ENCODE peak calls at places on chromosomes 12 and 14, in five cellular contexts. O, Z, K, C and W are unnamed samples.

GRCh38 chr12:93819048-93819491 is 141.9 kb downstream of the CRADD start:
- DNase-seq in Z (peak), C (no peak), O (no peak), K (peak), W (no peak)

GRCh38 chr14:38127784-38128183 is 79.9 kb upstream of the SSTR1 start:
- DNase-seq in O (no peak), Z (no peak), C (no peak), K (no peak), W (no peak)

GRCh38 chr14:97709552-97709951 is 912.4 kb downstream of the VRK1 start:
- DNase-seq in O (no peak), C (no peak), K (peak), Z (no peak), W (no peak)

GRCh38 chr14:34300330-34300729 is 161.7 kb downstream of the SPTSSA start:
- DNase-seq in C (no peak), Z (no peak), O (no peak), K (no peak), W (no peak)

GRCh38 chr14:100288382-100289185 is 17.7 kb downstream of the SLC25A29 start:
- DNase-seq in C (no peak), Z (no peak), O (no peak), K (no peak), W (no peak)

GRCh38 chr12:130711751-130712150 is 4.3 kb downstream of the RIMBP2 start:
- DNase-seq in K (peak), O (no peak), Z (no peak), C (no peak), W (no peak)

GRCh38 chr14:95319312-95320075 is at the start of gene CLMN:
- DNase-seq in C (peak), O (peak), Z (no peak), K (peak), W (peak)

GRCh38 chr12:95336387-95337067 is 118.9 kb downstream of the VEZT start:
- DNase-seq in Z (peak), O (no peak), K (peak), C (peak), W (no peak)

GRCh38 chr14:86865934-86866333 is 1127.0 kb downstream of the GALC start:
- DNase-seq in Z (no peak), K (no peak), C (no peak), O (no peak), W (no peak)

GRCh38 chr14:90161129-90161528 is 95.2 kb upstream of the PSMC1 start:
- DNase-seq in O (no peak), K (no peak), Z (no peak), C (no peak), W (no peak)
- TF ChIP-seq CTCF in O (no peak), K (no peak), Z (no peak), C (no peak), W (no peak)

GRCh38 chr12:46369474-46370379 is 2.8 kb downstream of the SLC38A2 start:
- DNase-seq in K (no peak), Z (no peak), C (no peak), O (no peak), W (no peak)

GRCh38 chr12:46371718-46372130 is 849 bp downstream of the SLC38A2 start:
- DNase-seq in Z (peak), C (peak), K (peak), O (no peak), W (peak)

GRCh38 chr12:46370380-46370734 is 2.2 kb downstream of the SLC38A2 start:
- DNase-seq in K (no peak), O (no peak), Z (no peak), C (no peak), W (no peak)

GRCh38 chr12:46372131-46372851 is at the start of gene SLC38A2:
- DNase-seq in K (peak), O (peak), Z (peak), C (peak), W (peak)

GRCh38 chr12:46370792-46371717 is 1.5 kb downstream of the SLC38A2 start:
- DNase-seq in O (peak), K (peak), Z (peak), C (peak), W (peak)
- TF ChIP-seq CTCF in O (no peak), K (no peak), Z (peak), C (peak), W (no peak)

GRCh38 chr12:12019881-12020280 is 50.9 kb upstream of the BCL2L14 start:
- DNase-seq in O (no peak), K (no peak), Z (no peak), C (no peak), W (no peak)

GRCh38 chr12:12024958-12025682 is 45.6 kb upstream of the BCL2L14 start:
- DNase-seq in K (no peak), O (peak), C (no peak), Z (no peak), W (peak)

GRCh38 chr12:12020762-12021161 is 50.0 kb upstream of the BCL2L14 start:
- DNase-seq in Z (no peak), C (no peak), O (no peak), K (no peak), W (no peak)

GRCh38 chr12:12025799-12026386 is 44.8 kb upstream of the BCL2L14 start:
- DNase-seq in K (no peak), O (no peak), Z (no peak), C (no peak), W (no peak)

GRCh38 chr12:12022306-12022931 is 48.3 kb upstream of the BCL2L14 start:
- DNase-seq in C (no peak), O (no peak), Z (no peak), K (peak), W (no peak)
- TF ChIP-seq CTCF in C (no peak), O (no peak), Z (no peak), K (no peak), W (no peak)

DNA sequence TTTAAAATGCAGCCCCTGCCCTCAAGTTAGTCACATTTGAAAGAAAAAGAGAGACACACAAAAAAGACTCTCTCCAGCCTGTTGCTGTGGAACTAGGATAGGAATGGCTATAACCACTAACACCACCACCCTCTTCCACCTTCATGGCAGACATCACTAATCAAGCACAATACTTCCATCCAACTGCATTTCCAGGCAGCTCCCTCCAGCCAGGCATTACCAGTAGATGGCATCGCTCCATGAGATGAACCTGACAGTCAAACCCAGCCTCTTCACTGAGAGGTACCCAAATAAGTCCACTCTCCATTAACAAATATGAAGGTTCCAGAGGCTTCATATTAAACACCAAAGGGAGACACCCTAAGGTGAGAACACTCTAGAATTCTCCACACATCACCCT is 24.4 kb downstream of the SLC8B1 start:
- DNase-seq in C (no peak), Z (no peak), K (no peak), O (no peak), W (no peak)
- TF ChIP-seq CTCF in C (peak), Z (no peak), K (no peak), O (peak), W (peak)

DNA sequence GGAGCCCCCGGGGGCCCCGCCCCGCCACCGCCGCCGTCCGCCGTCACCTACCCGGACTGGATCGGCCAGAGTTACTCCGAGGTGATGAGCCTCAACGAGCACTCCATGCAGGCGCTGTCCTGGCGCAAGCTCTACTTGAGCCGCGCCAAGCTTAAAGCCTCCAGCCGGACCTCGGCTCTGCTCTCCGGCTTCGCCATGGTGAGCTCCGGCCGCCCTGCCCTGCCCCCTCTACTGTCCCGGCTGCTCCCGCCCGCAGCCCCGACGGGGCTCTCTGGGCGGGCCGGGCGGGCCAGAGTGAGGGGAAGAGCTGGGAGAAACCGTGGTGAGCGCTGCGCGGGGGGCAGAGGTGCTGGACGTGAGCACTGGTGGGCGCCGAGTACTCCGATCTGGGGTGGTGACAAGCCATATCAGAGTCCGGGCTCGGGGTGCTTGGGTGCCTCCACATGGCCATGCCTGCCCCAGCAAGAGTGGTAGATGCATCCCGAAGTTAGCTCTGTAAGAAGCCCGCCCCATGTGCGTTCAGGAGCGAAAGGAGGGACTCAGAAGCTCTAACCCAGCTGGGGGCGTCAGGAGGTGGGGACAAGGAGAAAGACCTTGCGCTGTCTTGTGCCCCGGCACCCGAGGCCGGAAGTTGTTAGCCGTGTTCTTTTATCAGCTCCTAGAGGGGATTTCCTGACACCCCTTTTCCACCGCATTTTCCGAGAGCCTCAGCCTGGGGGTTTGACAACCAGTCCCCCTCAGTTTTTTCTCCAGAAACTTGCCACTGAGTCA is 708 bp downstream of the ORAI1 start:
- DNase-seq in O (peak), C (peak), K (peak), Z (peak), W (peak)
- TF ChIP-seq CTCF in O (peak), C (no peak), K (no peak), Z (no peak), W (peak)

DNA sequence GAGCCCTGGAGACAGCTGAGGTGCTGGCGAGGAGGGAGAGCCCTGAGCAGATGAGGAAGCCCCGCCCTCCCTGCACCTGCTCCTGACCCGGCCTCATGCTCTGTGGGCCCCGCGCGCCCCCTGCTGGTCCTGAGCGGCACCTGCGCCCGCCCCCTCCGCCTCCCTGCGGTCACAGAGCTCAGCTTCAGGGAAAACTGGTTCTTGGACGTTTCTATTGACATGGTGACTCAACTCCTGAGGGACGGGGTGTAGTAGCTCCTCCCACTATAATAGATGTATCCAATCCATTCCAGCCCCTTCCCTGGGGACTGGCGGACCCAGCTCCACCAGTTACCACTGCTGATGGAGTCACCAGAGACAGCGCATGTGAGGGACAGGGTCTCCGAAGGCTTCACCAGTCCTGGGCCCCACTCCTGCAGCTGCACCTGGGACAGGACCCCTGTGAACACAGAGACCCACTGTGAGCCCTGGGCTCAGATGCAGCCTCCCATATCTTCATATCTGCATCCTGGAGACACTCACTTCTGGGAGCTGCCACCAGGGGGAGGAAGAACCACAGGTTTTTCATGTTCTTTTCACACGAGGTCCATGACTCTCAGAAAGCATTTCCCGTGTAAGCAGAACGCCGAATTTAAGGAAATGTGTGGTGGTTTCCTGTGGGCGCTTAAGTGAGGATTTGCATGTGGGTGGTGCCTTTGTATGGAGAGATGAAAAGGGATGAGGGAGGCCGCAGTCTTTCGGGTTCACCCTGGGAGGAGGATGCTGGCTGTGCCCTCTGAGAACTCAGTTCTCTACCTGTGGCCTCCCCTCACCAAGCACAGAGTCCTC is 1346.5 kb downstream of the TMEM121 start:
- DNase-seq in O (peak), K (peak), Z (no peak), C (no peak), W (peak)
- TF ChIP-seq CTCF in O (peak), K (peak), Z (peak), C (no peak), W (peak)

DNA sequence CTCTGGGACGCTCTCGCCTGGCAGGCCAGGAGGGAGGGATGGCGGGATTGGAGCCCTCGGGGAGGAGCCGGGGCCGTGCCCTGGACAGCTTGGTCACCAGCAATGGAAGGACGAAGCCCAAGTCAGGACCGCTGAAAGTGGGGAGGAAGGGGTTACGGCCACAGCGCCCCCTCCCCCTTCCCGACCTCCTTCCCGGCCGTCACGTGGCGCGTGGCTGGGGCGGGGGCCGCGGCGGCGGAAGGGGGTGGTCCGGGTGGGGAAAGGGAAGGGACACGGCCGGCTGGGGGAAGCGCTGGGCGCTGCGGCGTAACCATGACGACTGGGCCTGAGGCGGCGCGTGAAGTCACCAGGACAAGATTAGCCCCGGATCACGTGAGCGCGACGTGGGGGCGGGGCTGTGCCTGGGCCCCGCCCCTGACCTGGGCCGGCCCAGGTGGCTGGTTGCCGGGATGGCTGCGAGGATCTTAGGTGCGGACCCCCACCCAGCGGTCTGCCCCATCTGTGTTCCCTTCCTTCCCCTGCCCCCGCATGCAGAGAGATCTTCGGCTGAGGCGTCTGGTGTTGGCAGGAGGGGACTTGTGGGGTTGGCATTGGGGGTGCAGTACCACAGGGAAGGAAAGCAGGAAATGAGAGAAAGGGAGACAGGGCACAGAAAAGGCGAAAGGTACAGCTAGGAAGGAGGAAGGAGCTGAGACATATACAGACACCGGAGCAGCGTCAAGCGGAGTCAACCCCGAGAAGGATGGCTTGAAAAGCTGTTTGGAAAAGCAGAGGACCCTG is 6.2 kb downstream of the MAP3K12 start:
- DNase-seq in O (peak), Z (peak), C (peak), K (peak), W (peak)
- TF ChIP-seq CTCF in O (no peak), Z (no peak), C (no peak), K (no peak), W (no peak)

DNA sequence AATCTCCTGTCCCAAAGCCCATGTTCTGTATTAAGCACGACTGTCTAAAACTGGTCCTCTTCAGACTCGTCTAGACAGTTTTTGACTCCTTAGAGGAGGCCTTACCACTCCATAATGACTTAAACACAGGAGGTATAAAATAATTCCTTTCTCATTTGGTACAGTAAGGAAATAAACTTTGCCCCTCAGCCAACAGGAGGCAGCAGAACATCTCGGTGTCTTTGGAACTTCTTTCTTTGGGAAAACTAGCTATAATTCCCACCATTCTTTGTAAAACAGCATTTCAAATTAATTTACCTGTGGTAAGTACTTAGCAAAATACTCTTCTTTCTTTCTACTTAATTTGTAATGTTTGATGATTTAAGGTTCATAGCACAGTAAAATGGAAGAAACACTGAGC is 292.7 kb upstream of the G2E3 start:
- DNase-seq in C (no peak), K (no peak), O (no peak), Z (no peak), W (no peak)
- TF ChIP-seq CTCF in C (peak), K (no peak), O (no peak), Z (no peak), W (no peak)

GRCh38 chr12:109532721-109533486 is 40.4 kb downstream of the MMAB start:
- DNase-seq in O (no peak), K (no peak), C (no peak), Z (no peak), W (no peak)
- TF ChIP-seq CTCF in O (no peak), K (no peak), C (no peak), Z (no peak), W (no peak)